ENCODE peak calls at places on chromosomes 6 and 20, in five cellular contexts. One of them, this sample, is unnamed.

GRCh38 chr20:61285152-61285645 is 33.1 kb downstream of the CDH4 start:
- DNase-seq in pancreas: no peak
- DNase-seq in OCI-LY7: no peak
- DNase-seq in mesothelial cell of epicardium: no peak
- DNase-seq in bronchial epithelial cell: no peak
- DNase-seq in this sample: no peak

GRCh38 chr20:62874745-62875344 is 13.2 kb upstream of the TCFL5 start:
- DNase-seq in pancreas: no peak
- DNase-seq in mesothelial cell of epicardium: no peak
- DNase-seq in bronchial epithelial cell: no peak
- DNase-seq in OCI-LY7: no peak
- DNase-seq in this sample: no peak

GRCh38 chr6:157317129-157317814 is 6.0 kb downstream of the TMEM242 start:
- DNase-seq in pancreas: peak; percentile 69
- DNase-seq in mesothelial cell of epicardium: no peak
- DNase-seq in OCI-LY7: no peak
- DNase-seq in bronchial epithelial cell: peak; percentile 98
- DNase-seq in this sample: peak; percentile 22

GRCh38 chr6:104123227-104123626 is 736.5 kb downstream of the HACE1 start:
- DNase-seq in bronchial epithelial cell: no peak
- DNase-seq in OCI-LY7: no peak
- DNase-seq in mesothelial cell of epicardium: no peak
- DNase-seq in pancreas: no peak
- DNase-seq in this sample: no peak

GRCh38 chr6:140434761-140435160 is 1060.3 kb upstream of the CITED2 start:
- DNase-seq in bronchial epithelial cell: peak; percentile 83
- DNase-seq in mesothelial cell of epicardium: no peak
- DNase-seq in OCI-LY7: no peak
- DNase-seq in pancreas: no peak
- DNase-seq in this sample: no peak

GRCh38 chr6:53967415-53967814 is 143.8 kb upstream of the MLIP start:
- DNase-seq in mesothelial cell of epicardium: no peak
- DNase-seq in pancreas: no peak
- DNase-seq in OCI-LY7: no peak
- DNase-seq in bronchial epithelial cell: no peak
- DNase-seq in this sample: no peak

GRCh38 chr6:33949877-33950831 is 146.4 kb upstream of the MLN start:
- DNase-seq in bronchial epithelial cell: peak; percentile 30
- DNase-seq in OCI-LY7: peak; percentile 12
- DNase-seq in pancreas: no peak
- DNase-seq in mesothelial cell of epicardium: no peak
- DNase-seq in this sample: no peak

GRCh38 chr6:41894366-41895299 is 542 bp downstream of the USP49 start:
- DNase-seq in OCI-LY7: no peak
- DNase-seq in bronchial epithelial cell: peak; percentile 19
- DNase-seq in mesothelial cell of epicardium: peak; percentile 73
- DNase-seq in pancreas: no peak
- DNase-seq in this sample: peak; percentile 15

GRCh38 chr6:134405386-134406087 is 87.6 kb upstream of the SGK1 start:
- DNase-seq in bronchial epithelial cell: no peak
- DNase-seq in OCI-LY7: no peak
- DNase-seq in mesothelial cell of epicardium: no peak
- DNase-seq in pancreas: no peak
- DNase-seq in this sample: no peak

GRCh38 chr6:92559002-92559401 is 860.4 kb downstream of the EPHA7 start:
- DNase-seq in OCI-LY7: no peak
- DNase-seq in mesothelial cell of epicardium: no peak
- DNase-seq in bronchial epithelial cell: no peak
- DNase-seq in pancreas: no peak
- DNase-seq in this sample: no peak

GRCh38 chr6:36241728-36242127 is 28.1 kb upstream of the PNPLA1 start:
- DNase-seq in bronchial epithelial cell: no peak
- DNase-seq in OCI-LY7: peak; percentile 71
- DNase-seq in mesothelial cell of epicardium: no peak
- DNase-seq in pancreas: no peak
- DNase-seq in this sample: no peak

GRCh38 chr20:47785321-47785899 is at the start of gene SULF2:
- DNase-seq in pancreas: no peak
- DNase-seq in bronchial epithelial cell: no peak
- DNase-seq in OCI-LY7: no peak
- DNase-seq in mesothelial cell of epicardium: no peak
- DNase-seq in this sample: no peak

GRCh38 chr6:43890197-43891062 is 120.4 kb downstream of the VEGFA start:
- DNase-seq in bronchial epithelial cell: no peak
- DNase-seq in mesothelial cell of epicardium: no peak
- DNase-seq in pancreas: no peak
- DNase-seq in OCI-LY7: no peak
- DNase-seq in this sample: no peak

GRCh38 chr6:148291876-148292275 is 50.8 kb upstream of the SASH1 start:
- DNase-seq in bronchial epithelial cell: no peak
- DNase-seq in mesothelial cell of epicardium: no peak
- DNase-seq in pancreas: no peak
- DNase-seq in OCI-LY7: no peak
- DNase-seq in this sample: no peak

GRCh38 chr6:108145639-108146038 is 20.2 kb upstream of the NR2E1 start:
- DNase-seq in mesothelial cell of epicardium: no peak
- DNase-seq in pancreas: no peak
- DNase-seq in OCI-LY7: no peak
- DNase-seq in bronchial epithelial cell: no peak
- DNase-seq in this sample: no peak

GRCh38 chr20:36173451-36173933 is 19.0 kb downstream of the EPB41L1 start:
- DNase-seq in pancreas: no peak
- DNase-seq in OCI-LY7: no peak
- DNase-seq in mesothelial cell of epicardium: peak; percentile 47
- DNase-seq in bronchial epithelial cell: peak; percentile 4
- DNase-seq in this sample: peak; percentile 45

GRCh38 chr6:215335-216034 is 76.8 kb upstream of the DUSP22 start:
- DNase-seq in OCI-LY7: peak; percentile 45
- DNase-seq in pancreas: no peak
- DNase-seq in mesothelial cell of epicardium: no peak
- DNase-seq in bronchial epithelial cell: peak; percentile 89
- DNase-seq in this sample: peak; percentile 89

GRCh38 chr6:34517966-34518365 is 38.2 kb downstream of the SPDEF start:
- DNase-seq in pancreas: no peak
- DNase-seq in bronchial epithelial cell: no peak
- DNase-seq in OCI-LY7: no peak
- DNase-seq in mesothelial cell of epicardium: no peak
- DNase-seq in this sample: no peak

GRCh38 chr6:3157151-3157933 is at the start of gene TUBB2A:
- DNase-seq in bronchial epithelial cell: peak; percentile 37
- DNase-seq in OCI-LY7: peak; percentile 85
- DNase-seq in mesothelial cell of epicardium: peak; percentile 87
- DNase-seq in pancreas: peak; percentile 88
- DNase-seq in this sample: peak; percentile 82

GRCh38 chr6:108839068-108839467 is 9.2 kb upstream of the ARMC2 start:
- DNase-seq in bronchial epithelial cell: no peak
- DNase-seq in mesothelial cell of epicardium: no peak
- DNase-seq in pancreas: no peak
- DNase-seq in OCI-LY7: no peak
- DNase-seq in this sample: no peak

GRCh38 chr6:160455484-160456213 is 107.5 kb downstream of the SLC22A3 start:
- DNase-seq in mesothelial cell of epicardium: peak; percentile 86
- DNase-seq in pancreas: peak; percentile 70
- DNase-seq in OCI-LY7: peak; percentile 56
- DNase-seq in bronchial epithelial cell: peak; percentile 30
- DNase-seq in this sample: peak; percentile 72

GRCh38 chr6:63785006-63785405 is 149.4 kb downstream of the PHF3 start:
- DNase-seq in bronchial epithelial cell: no peak
- DNase-seq in pancreas: no peak
- DNase-seq in mesothelial cell of epicardium: no peak
- DNase-seq in OCI-LY7: no peak
- DNase-seq in this sample: no peak

GRCh38 chr6:3304500-3305215 is 45.9 kb downstream of the PSMG4 start:
- DNase-seq in pancreas: no peak
- DNase-seq in OCI-LY7: no peak
- DNase-seq in mesothelial cell of epicardium: no peak
- DNase-seq in bronchial epithelial cell: no peak
- DNase-seq in this sample: no peak

GRCh38 chr6:121319112-121319553 is 15.1 kb downstream of the TBC1D32 start:
- DNase-seq in mesothelial cell of epicardium: no peak
- DNase-seq in pancreas: no peak
- DNase-seq in bronchial epithelial cell: peak; percentile 43
- DNase-seq in OCI-LY7: no peak
- DNase-seq in this sample: no peak

GRCh38 chr6:120405947-120406346 is 928.3 kb downstream of the TBC1D32 start:
- DNase-seq in bronchial epithelial cell: peak; percentile 10
- DNase-seq in pancreas: no peak
- DNase-seq in OCI-LY7: no peak
- DNase-seq in mesothelial cell of epicardium: no peak
- DNase-seq in this sample: no peak

GRCh38 chr6:105608711-105609374 is 206.0 kb upstream of the PREP start:
- DNase-seq in bronchial epithelial cell: peak; percentile 62
- DNase-seq in pancreas: no peak
- DNase-seq in OCI-LY7: no peak
- DNase-seq in mesothelial cell of epicardium: no peak
- DNase-seq in this sample: no peak

GRCh38 chr6:157268396-157268795 is 54.9 kb downstream of the TMEM242 start:
- DNase-seq in OCI-LY7: no peak
- DNase-seq in mesothelial cell of epicardium: peak; percentile 11
- DNase-seq in pancreas: no peak
- DNase-seq in bronchial epithelial cell: no peak
- DNase-seq in this sample: no peak

GRCh38 chr6:167477688-167478087 is 152.8 kb downstream of the TTLL2 start:
- DNase-seq in bronchial epithelial cell: no peak
- DNase-seq in OCI-LY7: no peak
- DNase-seq in pancreas: no peak
- DNase-seq in mesothelial cell of epicardium: no peak
- DNase-seq in this sample: no peak
- TF ChIP-seq CTCF in bronchial epithelial cell: no peak
- TF ChIP-seq CTCF in OCI-LY7: no peak
- TF ChIP-seq CTCF in pancreas: no peak
- TF ChIP-seq CTCF in mesothelial cell of epicardium: no peak
- TF ChIP-seq CTCF in this sample: no peak

DNA sequence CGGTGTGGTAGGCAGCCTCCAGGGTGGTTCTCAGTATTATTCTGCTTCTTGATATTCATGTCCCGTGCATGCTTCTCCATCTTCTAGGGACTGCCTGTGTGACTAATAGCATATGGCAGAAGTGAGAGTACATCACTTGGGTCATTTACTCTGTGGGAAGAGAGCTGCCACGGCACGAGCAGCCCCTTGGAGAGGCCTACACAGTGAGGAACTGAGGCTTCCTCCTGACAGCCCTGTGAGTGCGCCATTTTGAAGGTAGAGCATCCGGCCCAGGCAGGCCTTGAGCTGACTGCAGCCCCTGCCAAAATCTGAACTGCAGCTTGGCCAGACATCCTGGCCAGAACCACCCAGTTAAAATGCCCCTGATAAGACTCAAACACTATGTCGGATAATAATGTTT is 17.3 kb upstream of the MCUR1 start:
- DNase-seq in OCI-LY7: no peak
- DNase-seq in mesothelial cell of epicardium: no peak
- DNase-seq in pancreas: no peak
- DNase-seq in bronchial epithelial cell: no peak
- DNase-seq in this sample: no peak
- TF ChIP-seq CTCF in OCI-LY7: no peak
- TF ChIP-seq CTCF in mesothelial cell of epicardium: no peak
- TF ChIP-seq CTCF in pancreas: no peak
- TF ChIP-seq CTCF in bronchial epithelial cell: no peak
- TF ChIP-seq CTCF in this sample: no peak

GRCh38 chr20:46400253-46400652 is 6.2 kb downstream of the ELMO2 start:
- DNase-seq in OCI-LY7: no peak
- DNase-seq in bronchial epithelial cell: peak; percentile 46
- DNase-seq in mesothelial cell of epicardium: no peak
- DNase-seq in pancreas: no peak
- DNase-seq in this sample: no peak
- TF ChIP-seq CTCF in OCI-LY7: no peak
- TF ChIP-seq CTCF in bronchial epithelial cell: no peak
- TF ChIP-seq CTCF in mesothelial cell of epicardium: no peak
- TF ChIP-seq CTCF in pancreas: no peak
- TF ChIP-seq CTCF in this sample: no peak

GRCh38 chr20:3406481-3407425 is 716 bp downstream of the DNAAF9 start:
- DNase-seq in mesothelial cell of epicardium: peak; percentile 43
- DNase-seq in bronchial epithelial cell: peak; percentile 30
- DNase-seq in OCI-LY7: no peak
- DNase-seq in pancreas: peak; percentile 15
- DNase-seq in this sample: peak; percentile 20

GRCh38 chr20:3405696-3406358 is 1.6 kb downstream of the DNAAF9 start:
- DNase-seq in mesothelial cell of epicardium: no peak
- DNase-seq in bronchial epithelial cell: peak; percentile 20
- DNase-seq in OCI-LY7: no peak
- DNase-seq in pancreas: no peak
- DNase-seq in this sample: no peak

GRCh38 chr20:3408251-3408637 is 775 bp upstream of the DNAAF9 start:
- DNase-seq in pancreas: no peak
- DNase-seq in bronchial epithelial cell: no peak
- DNase-seq in OCI-LY7: no peak
- DNase-seq in mesothelial cell of epicardium: no peak
- DNase-seq in this sample: no peak

GRCh38 chr20:3409417-3409816 is 1.9 kb upstream of the DNAAF9 start:
- DNase-seq in OCI-LY7: no peak
- DNase-seq in bronchial epithelial cell: no peak
- DNase-seq in pancreas: no peak
- DNase-seq in mesothelial cell of epicardium: no peak
- DNase-seq in this sample: no peak

DNA sequence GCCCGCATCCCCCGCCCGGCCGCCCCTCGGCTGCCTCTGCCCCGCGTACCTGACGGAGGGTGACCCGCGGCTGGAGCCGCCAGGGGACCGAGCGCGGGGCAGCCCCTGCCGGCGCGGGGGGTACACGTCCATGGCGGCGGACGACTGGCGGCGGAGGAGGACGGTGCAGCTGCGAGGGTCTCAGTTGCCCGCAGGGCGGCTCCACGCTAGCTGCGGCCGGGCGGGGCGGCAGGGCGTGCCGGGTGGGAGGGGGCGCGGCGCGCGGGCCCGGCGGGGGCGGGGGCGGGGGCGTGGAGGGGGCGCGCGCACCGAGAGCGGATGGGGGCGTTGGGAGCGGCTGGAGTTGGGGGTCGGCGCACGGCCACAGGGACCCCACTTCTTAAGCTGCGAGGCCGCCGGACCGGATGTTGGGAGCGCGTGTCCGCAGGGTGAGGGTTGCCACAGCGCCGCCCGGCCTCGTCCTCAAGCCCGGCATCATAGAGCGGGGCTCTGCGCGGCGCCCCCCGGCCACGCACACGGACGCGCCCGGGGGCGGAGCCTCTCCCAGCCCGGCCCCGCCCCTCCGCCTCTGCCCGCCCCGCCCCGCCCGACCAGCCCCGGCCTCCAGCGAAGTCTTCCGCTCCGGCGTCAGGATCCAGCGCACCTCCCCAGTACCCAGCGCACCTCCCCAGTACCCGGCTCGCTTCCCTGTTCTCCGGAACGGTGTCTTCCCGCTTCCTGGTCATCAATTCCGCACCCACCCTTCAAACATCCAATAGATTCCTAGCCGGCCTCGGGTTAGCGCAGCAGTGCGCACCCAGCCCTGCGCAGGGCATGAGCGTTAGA is at the start of gene DNAAF9:
- DNase-seq in pancreas: peak; percentile 74
- DNase-seq in OCI-LY7: peak; percentile 9
- DNase-seq in mesothelial cell of epicardium: peak; percentile 78
- DNase-seq in bronchial epithelial cell: peak; percentile 82
- DNase-seq in this sample: peak; percentile 67
- TF ChIP-seq CTCF in pancreas: no peak
- TF ChIP-seq CTCF in OCI-LY7: no peak
- TF ChIP-seq CTCF in mesothelial cell of epicardium: peak; percentile 32
- TF ChIP-seq CTCF in bronchial epithelial cell: peak; percentile 13
- TF ChIP-seq CTCF in this sample: peak; percentile 48